ENCODE peak calls at places on chromosomes 6 and 20, in six cellular contexts. H, L, K, G, X and V are unnamed samples.

GRCh38 chr6:24910850-24911712 is 24.7 kb downstream of the RIPOR2 start:
- DNase-seq in K (peak), G (peak), L (peak), X (peak), H (no peak), V (peak)

GRCh38 chr6:81451787-81452186 is 300.7 kb downstream of the TENT5A start:
- DNase-seq in X (no peak), G (no peak), L (no peak), H (no peak), K (no peak), V (no peak)

GRCh38 chr20:36574278-36575065 is 1.1 kb downstream of the TGIF2 start:
- DNase-seq in X (peak), H (no peak), L (peak), G (peak), K (peak), V (peak)

GRCh38 chr6:165008971-165009370 is 300.4 kb downstream of the C6orf118 start:
- DNase-seq in G (no peak), H (no peak), X (no peak), K (no peak), L (no peak), V (no peak)

GRCh38 chr6:152206072-152206818 is 398.8 kb downstream of the ESR1 start:
- DNase-seq in X (peak), L (no peak), G (no peak), H (no peak), K (no peak), V (no peak)

GRCh38 chr6:44176935-44177509 is 18.4 kb downstream of the CAPN11 start:
- DNase-seq in H (no peak), X (peak), L (no peak), G (no peak), K (no peak), V (no peak)

GRCh38 chr20:20594171-20594530 is 118.3 kb downstream of the RALGAPA2 start:
- DNase-seq in K (no peak), G (no peak), H (no peak), L (no peak), X (no peak), V (no peak)

GRCh38 chr6:127058936-127059335 is 59.5 kb upstream of the RSPO3 start:
- DNase-seq in H (no peak), X (no peak), K (no peak), L (no peak), G (no peak), V (no peak)

GRCh38 chr6:137705166-137706064 is 161.6 kb upstream of the TNFAIP3 start:
- DNase-seq in G (peak), K (peak), H (no peak), X (peak), L (peak), V (peak)

GRCh38 chr6:15260099-15260821 is 14.4 kb downstream of the JARID2 start:
- DNase-seq in L (no peak), X (no peak), K (no peak), H (no peak), G (no peak), V (no peak)

GRCh38 chr6:144036064-144036873 is 28.2 kb upstream of the PLAGL1 start:
- DNase-seq in X (peak), H (no peak), K (no peak), L (no peak), G (no peak), V (no peak)

GRCh38 chr6:12315292-12316081 is 25.3 kb downstream of the EDN1 start:
- DNase-seq in L (no peak), H (no peak), K (no peak), G (no peak), X (no peak), V (no peak)

GRCh38 chr6:50600280-50600679 is 113.0 kb upstream of the TFAP2D start:
- DNase-seq in L (no peak), K (no peak), X (no peak), G (no peak), H (no peak), V (no peak)

GRCh38 chr20:20366896-20367680 is 816 bp upstream of the INSM1 start:
- DNase-seq in G (no peak), H (no peak), X (peak), K (no peak), L (no peak), V (no peak)

GRCh38 chr6:45479834-45480696 is 102.3 kb upstream of the SUPT3H start:
- DNase-seq in G (no peak), L (no peak), H (no peak), K (no peak), X (no peak), V (no peak)

GRCh38 chr6:10381133-10381829 is 33.6 kb downstream of the TFAP2A start:
- DNase-seq in X (peak), L (peak), G (no peak), K (no peak), H (no peak), V (no peak)

GRCh38 chr6:158018370-158018771 is 36.7 kb downstream of the SYNJ2 start:
- DNase-seq in L (no peak), H (no peak), K (no peak), X (no peak), G (no peak), V (no peak)